ENCODE peak calls at places on chromosomes 4 and X, in four cellular contexts. N, B, A and D are unnamed samples.

GRCh38 chr4:23856630-23857029 is 33.2 kb downstream of the PPARGC1A start:
- DNase-seq in B (no peak), N (no peak), A (peak), D (no peak)

GRCh38 chr4:138609943-138610350 is 367.8 kb upstream of the SLC7A11 start:
- DNase-seq in A (no peak), B (peak), N (peak), D (peak)

GRCh38 chr4:175339100-175339707 is 421.0 kb downstream of the ADAM29 start:
- DNase-seq in A (no peak), N (peak), B (no peak), D (peak)

GRCh38 chr4:80333121-80333520 is 2.4 kb upstream of the CFAP299 start:
- DNase-seq in A (no peak), B (no peak), N (no peak), D (no peak)

GRCh38 chrX:16603822-16604221 is 46.1 kb upstream of the S100G start:
- DNase-seq in A (peak), N (peak), B (no peak), D (no peak)

GRCh38 chr4:56055027-56055976 is 106.6 kb downstream of the CEP135 start:
- DNase-seq in B (no peak), N (no peak), A (peak), D (no peak)

GRCh38 chrX:48966796-48967579 is 4.7 kb downstream of the KCND1 start:
- DNase-seq in A (no peak), N (peak), B (no peak), D (peak)

GRCh38 chr4:56387023-56388001 is at the start of gene AASDH:
- DNase-seq in N (peak), A (peak), B (peak), D (peak)

GRCh38 chr4:13989496-13989895 is 362.0 kb upstream of the BOD1L1 start:
- DNase-seq in N (peak), A (no peak), B (peak), D (peak)

GRCh38 chr4:156536661-156537060 is 434.9 kb downstream of the PDGFC start:
- DNase-seq in B (no peak), A (no peak), N (peak), D (no peak)

GRCh38 chr4:40699648-40700047 is 50.1 kb upstream of the NSUN7 start:
- DNase-seq in A (no peak), B (no peak), N (peak), D (peak)

GRCh38 chr4:26978387-26979071 is 117.9 kb downstream of the STIM2 start:
- DNase-seq in N (no peak), B (no peak), A (no peak), D (no peak)

GRCh38 chr4:173343832-173344397 is 9.8 kb upstream of the HMGB2 start:
- DNase-seq in B (no peak), A (no peak), N (no peak), D (no peak)

GRCh38 chr4:145681956-145682355 is 2.0 kb downstream of the C4orf51 start:
- DNase-seq in N (peak), B (no peak), A (no peak), D (peak)

GRCh38 chrX:109635151-109635550 is 10.2 kb upstream of the KCNE5 start:
- DNase-seq in N (peak), A (no peak), B (peak), D (peak)

GRCh38 chr4:122480655-122481487 is 24.3 kb upstream of the IL2 start:
- DNase-seq in B (no peak), N (no peak), A (no peak), D (no peak)

GRCh38 chrX:47458528-47458927 is 24.5 kb downstream of the ZNF41 start:
- DNase-seq in B (no peak), A (no peak), N (no peak), D (no peak)

GRCh38 chr4:130336585-130337217 is 1240.7 kb downstream of the C4orf33 start:
- DNase-seq in B (peak), A (peak), N (peak), D (no peak)

GRCh38 chr4:34731045-34731444 is 1513.3 kb downstream of the ARAP2 start:
- DNase-seq in B (peak), A (peak), N (peak), D (no peak)

GRCh38 chr4:159487284-159487747 is 384.4 kb downstream of the RAPGEF2 start:
- DNase-seq in B (peak), N (peak), A (peak), D (peak)

GRCh38 chr4:58734030-58734673 is 1624.0 kb upstream of the IGFBP7 start:
- DNase-seq in B (no peak), N (no peak), A (no peak), D (no peak)

GRCh38 chr4:3671571-3672464 is 94.4 kb upstream of the ADRA2C start:
- DNase-seq in A (no peak), N (no peak), B (peak), D (peak)

GRCh38 chr4:111562811-111563210 is 582.4 kb upstream of the FAM241A start:
- DNase-seq in N (peak), B (no peak), A (no peak), D (peak)

GRCh38 chrX:39896951-39897740 is 200.6 kb downstream of the BCOR start:
- DNase-seq in B (peak), A (peak), N (peak), D (peak)

GRCh38 chr4:115090483-115091075 is 22.8 kb downstream of the NDST4 start:
- DNase-seq in A (peak), N (peak), B (peak), D (no peak)

GRCh38 chr4:19806865-19807264 is 444.8 kb upstream of the SLIT2 start:
- DNase-seq in N (no peak), B (no peak), A (no peak), D (no peak)

GRCh38 chrX:11908371-11908770 is 150.3 kb downstream of the MSL3 start:
- DNase-seq in B (no peak), N (peak), A (peak), D (peak)

GRCh38 chr4:186765673-186766546 is 42.3 kb upstream of the FAT1 start:
- DNase-seq in A (peak), N (no peak), B (no peak), D (peak)

GRCh38 chr4:140748171-140748570 is 8.0 kb downstream of the TBC1D9 start:
- DNase-seq in N (no peak), A (no peak), B (no peak), D (no peak)

GRCh38 chr4:83340692-83341343 is 6.2 kb upstream of the HPSE start:
- DNase-seq in N (no peak), A (no peak), B (peak), D (no peak)

GRCh38 chrX:38968344-38968743 is 167.1 kb downstream of the MID1IP1 start:
- DNase-seq in N (peak), A (peak), B (no peak), D (no peak)